ENCODE peak calls at places on chromosomes 12 and 14, in six cellular contexts. S is PC-9, Q is fibroblast of lung, B is A549, V is HCT116, C is neuronal stem cell. K is an unnamed sample.

GRCh38 chr12:23113781-23114180 is 488.8 kb downstream of the ETNK1 start:
- DNase-seq in S (no peak), Q (no peak), B (no peak), V (no peak), C (no peak), K (no peak)

GRCh38 chr12:115752151-115752550 is 525.3 kb downstream of the MED13L start:
- DNase-seq in S (no peak), Q (peak), B (no peak), V (no peak), C (no peak), K (no peak)

GRCh38 chr12:111330800-111331752 is 37.8 kb downstream of the PHETA1 start:
- DNase-seq in S (no peak), Q (peak), B (peak), V (peak), C (no peak), K (peak)

GRCh38 chr12:91311081-91311480 is 128.5 kb upstream of the DCN start:
- DNase-seq in S (no peak), Q (no peak), B (no peak), V (no peak), C (no peak), K (no peak)

GRCh38 chr12:6950944-6951540 is at the start of gene PTPN6:
- DNase-seq in S (no peak), Q (no peak), B (no peak), V (no peak), C (no peak), K (no peak)

GRCh38 chr12:69240625-69240984 is 1.2 kb downstream of the CPSF6 start:
- DNase-seq in S (no peak), Q (peak), B (peak), V (no peak), C (no peak), K (peak)

GRCh38 chr12:67701121-67701520 is 52.6 kb downstream of the DYRK2 start:
- DNase-seq in S (no peak), Q (no peak), B (no peak), V (no peak), C (no peak), K (no peak)

GRCh38 chr12:26691234-26691970 is 141.6 kb downstream of the ITPR2 start:
- DNase-seq in S (peak), Q (peak), B (peak), V (peak), C (peak), K (peak)

GRCh38 chr12:5434647-5434968 is 2.7 kb downstream of the NTF3 start:
- DNase-seq in S (no peak), Q (no peak), B (no peak), V (no peak), C (no peak), K (no peak)

GRCh38 chr14:75247286-75247922 is 31.2 kb upstream of the FOS start:
- DNase-seq in S (no peak), Q (no peak), B (no peak), V (no peak), C (no peak), K (no peak)

GRCh38 chr12:94781835-94782234 is 131.5 kb upstream of the TMCC3 start:
- DNase-seq in S (no peak), Q (no peak), B (no peak), V (no peak), C (no peak), K (no peak)

GRCh38 chr14:90514015-90514398 is 117.2 kb downstream of the CALM1 start:
- DNase-seq in S (no peak), Q (no peak), B (no peak), V (no peak), C (no peak), K (no peak)

GRCh38 chr14:106564058-106564643 is 1037.8 kb downstream of the TMEM121 start:
- DNase-seq in S (peak), Q (no peak), B (peak), V (no peak), C (no peak), K (peak)

GRCh38 chr12:55724226-55724939 is 4.2 kb downstream of the RDH5 start:
- DNase-seq in S (peak), Q (peak), B (peak), V (no peak), C (no peak), K (peak)

GRCh38 chr12:102740157-102741032 is 176.6 kb downstream of the PAH start:
- DNase-seq in S (no peak), Q (peak), B (peak), V (peak), C (no peak), K (peak)

GRCh38 chr12:8629486-8630033 is 16.9 kb upstream of the AICDA start:
- DNase-seq in S (no peak), Q (no peak), B (peak), V (no peak), C (no peak), K (no peak)

GRCh38 chr12:46354111-46354798 is 18.3 kb downstream of the SLC38A2 start:
- DNase-seq in S (no peak), Q (no peak), B (no peak), V (no peak), C (no peak), K (no peak)

GRCh38 chr14:92506230-92506629 is 7.4 kb upstream of the RIN3 start:
- DNase-seq in S (no peak), Q (no peak), B (no peak), V (no peak), C (no peak), K (no peak)

GRCh38 chr12:12562585-12563245 is at the start of gene DUSP16:
- DNase-seq in S (peak), Q (peak), B (peak), V (peak), C (peak), K (peak)

GRCh38 chr14:42130809-42131208 is 524.1 kb downstream of the LRFN5 start:
- DNase-seq in S (no peak), Q (no peak), B (no peak), V (no peak), C (no peak), K (no peak)

GRCh38 chr12:26339976-26340375 is 144.6 kb downstream of the SSPN start:
- DNase-seq in S (no peak), Q (no peak), B (no peak), V (no peak), C (no peak), K (no peak)

GRCh38 chr12:33012226-33012625 is 115.6 kb upstream of the PKP2 start:
- DNase-seq in S (peak), Q (no peak), B (no peak), V (no peak), C (no peak), K (no peak)

GRCh38 chr14:37246427-37246829 is 48.7 kb downstream of the MIPOL1 start:
- DNase-seq in S (no peak), Q (peak), B (peak), V (peak), C (peak), K (peak)

GRCh38 chr14:63952933-63953437 is 100.2 kb downstream of the SYNE2 start:
- DNase-seq in S (no peak), Q (no peak), B (no peak), V (no peak), C (no peak), K (no peak)

GRCh38 chr14:64704145-64704742 is at the start of gene PLEKHG3:
- DNase-seq in S (peak), Q (peak), B (peak), V (no peak), C (peak), K (peak)

GRCh38 chr12:73863541-73863940 is 674.1 kb upstream of the ATXN7L3B start:
- DNase-seq in S (no peak), Q (no peak), B (peak), V (peak), C (no peak), K (no peak)

DNA sequence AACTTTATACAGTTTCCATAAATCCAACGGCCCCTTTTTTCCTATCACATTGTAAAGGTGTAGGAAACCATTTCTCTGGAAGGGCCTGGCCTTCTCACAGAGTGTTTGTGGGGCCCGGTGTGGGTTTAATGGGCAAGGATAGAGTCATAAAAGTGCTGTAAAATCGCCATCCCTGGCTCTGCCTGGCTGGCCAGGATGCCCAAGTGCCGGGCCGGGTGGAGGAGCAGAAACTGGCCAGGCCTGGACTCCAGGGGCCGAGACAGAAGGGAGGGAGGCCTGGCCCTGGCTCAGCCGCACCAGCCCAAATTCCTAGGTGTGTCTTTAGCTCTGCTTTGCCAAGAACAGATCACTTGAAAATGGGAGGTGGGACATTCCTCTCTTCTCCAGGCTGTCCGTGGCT is 77.1 kb upstream of the DICER1 start:
- DNase-seq in S (no peak), Q (no peak), B (no peak), V (no peak), C (no peak), K (no peak)
- H3K27ac ChIP-seq in S (no peak), Q (no peak), B (no peak), V (no peak), C (no peak), K (no peak)

GRCh38 chr12:57527184-57527583 is 4.6 kb downstream of the MBD6 start:
- DNase-seq in S (no peak), Q (no peak), B (no peak), V (no peak), C (no peak), K (no peak)

GRCh38 chr12:57524814-57525614 is 2.4 kb downstream of the MBD6 start:
- DNase-seq in S (no peak), Q (no peak), B (no peak), V (no peak), C (no peak), K (no peak)

GRCh38 chr12:57523706-57524614 is 1.3 kb downstream of the MBD6 start:
- DNase-seq in S (no peak), Q (no peak), B (no peak), V (no peak), C (no peak), K (no peak)

GRCh38 chr12:57526477-57527126 is 4.0 kb downstream of the MBD6 start:
- DNase-seq in S (no peak), Q (no peak), B (no peak), V (no peak), C (no peak), K (no peak)

DNA sequence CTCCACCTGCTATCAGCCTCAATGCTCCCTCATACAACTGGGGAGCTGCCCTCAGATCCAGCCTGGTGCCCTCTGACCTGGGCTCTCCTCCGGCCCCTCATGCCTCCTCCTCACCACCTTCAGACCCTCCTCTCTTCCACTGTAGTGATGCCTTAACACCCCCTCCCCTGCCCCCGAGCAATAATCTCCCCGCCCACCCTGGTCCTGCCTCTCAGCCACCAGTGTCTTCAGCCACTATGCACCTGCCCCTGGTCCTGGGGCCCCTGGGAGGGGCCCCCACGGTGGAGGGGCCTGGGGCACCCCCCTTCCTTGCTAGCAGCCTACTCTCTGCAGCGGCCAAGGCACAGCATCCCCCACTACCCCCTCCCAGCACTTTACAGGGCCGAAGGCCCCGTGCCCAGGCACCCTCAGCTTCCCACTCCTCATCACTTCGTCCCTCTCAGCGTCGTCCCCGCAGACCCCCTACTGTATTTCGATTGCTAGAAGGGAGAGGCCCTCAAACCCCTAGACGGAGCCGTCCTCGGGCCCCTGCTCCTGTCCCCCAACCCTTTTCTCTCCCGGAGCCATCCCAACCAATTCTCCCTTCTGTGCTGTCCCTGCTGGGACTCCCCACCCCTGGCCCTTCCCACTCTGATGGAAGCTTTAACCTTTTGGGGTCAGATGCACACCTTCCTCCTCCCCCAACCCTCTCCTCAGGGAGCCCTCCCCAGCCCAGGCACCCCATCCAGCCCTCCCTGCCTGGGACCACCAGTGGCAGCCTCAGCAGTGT is 3.2 kb downstream of the MBD6 start:
- DNase-seq in S (no peak), Q (no peak), B (no peak), V (no peak), C (no peak), K (no peak)
- H3K4me2 ChIP-seq in S (no peak), Q (no peak), B (no peak), V (no peak), C (no peak), K (no peak)

DNA sequence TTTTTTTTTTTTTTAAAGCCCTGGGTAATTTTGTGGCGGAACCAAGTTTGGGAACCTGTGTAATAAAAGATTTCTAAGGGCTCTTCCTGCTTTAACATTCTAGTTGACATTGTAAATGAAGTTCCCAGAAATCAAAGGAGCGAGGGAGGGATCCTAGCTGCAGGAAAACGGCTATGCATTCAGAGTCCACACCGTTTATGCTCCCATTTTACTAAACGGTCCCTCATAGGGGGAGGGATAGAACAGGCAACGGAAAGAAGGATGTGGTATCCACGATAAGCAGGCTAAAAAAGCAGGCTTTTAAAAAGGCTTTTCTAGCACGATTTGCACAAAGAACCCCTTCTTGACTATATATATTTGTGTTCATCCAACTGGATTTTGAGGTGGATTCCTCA is 571 bp downstream of the SYNJ2BP start:
- DNase-seq in S (no peak), Q (peak), B (peak), V (no peak), C (no peak), K (no peak)
- H3K27ac ChIP-seq in S (peak), Q (peak), B (peak), V (peak), C (no peak), K (no peak)

DNA sequence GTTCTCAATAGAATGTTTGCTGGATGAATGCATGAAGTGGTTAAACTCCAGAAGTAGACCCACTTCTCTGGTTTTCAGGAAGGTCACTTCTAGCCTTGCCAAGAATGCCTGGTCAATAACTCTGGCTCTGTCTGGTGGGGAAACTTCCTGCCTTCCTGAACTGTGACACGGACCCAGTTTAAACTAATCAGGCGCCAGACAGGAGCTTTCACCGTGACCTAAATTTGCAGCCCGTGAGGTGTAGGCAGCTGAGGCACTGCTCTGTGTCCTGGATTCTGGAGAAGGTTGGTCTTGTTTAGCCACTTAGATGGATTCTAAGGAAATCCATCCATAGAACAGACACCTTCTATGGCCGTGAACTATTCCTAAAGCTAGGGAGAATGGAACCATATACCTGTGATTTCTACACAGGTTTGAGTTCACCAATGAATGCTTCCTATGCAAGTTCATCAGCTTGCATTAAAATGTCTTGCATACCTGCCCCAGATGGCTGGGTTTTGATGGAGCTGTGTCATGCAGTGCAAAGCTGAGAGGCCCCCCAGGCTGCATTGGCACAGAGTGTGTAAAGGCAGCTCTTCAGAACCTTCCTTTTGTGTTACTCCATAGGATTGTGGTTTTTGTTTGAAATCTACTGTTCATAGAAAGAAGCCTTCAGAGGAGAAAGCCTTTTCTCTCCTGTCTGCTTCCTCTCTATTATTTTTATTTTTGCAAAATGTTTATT is 4.4 kb downstream of the CHST11 start:
- DNase-seq in S (no peak), Q (no peak), B (no peak), V (no peak), C (no peak), K (no peak)
- H3K4me2 ChIP-seq in S (peak), Q (no peak), B (no peak), V (no peak), C (no peak), K (no peak)

DNA sequence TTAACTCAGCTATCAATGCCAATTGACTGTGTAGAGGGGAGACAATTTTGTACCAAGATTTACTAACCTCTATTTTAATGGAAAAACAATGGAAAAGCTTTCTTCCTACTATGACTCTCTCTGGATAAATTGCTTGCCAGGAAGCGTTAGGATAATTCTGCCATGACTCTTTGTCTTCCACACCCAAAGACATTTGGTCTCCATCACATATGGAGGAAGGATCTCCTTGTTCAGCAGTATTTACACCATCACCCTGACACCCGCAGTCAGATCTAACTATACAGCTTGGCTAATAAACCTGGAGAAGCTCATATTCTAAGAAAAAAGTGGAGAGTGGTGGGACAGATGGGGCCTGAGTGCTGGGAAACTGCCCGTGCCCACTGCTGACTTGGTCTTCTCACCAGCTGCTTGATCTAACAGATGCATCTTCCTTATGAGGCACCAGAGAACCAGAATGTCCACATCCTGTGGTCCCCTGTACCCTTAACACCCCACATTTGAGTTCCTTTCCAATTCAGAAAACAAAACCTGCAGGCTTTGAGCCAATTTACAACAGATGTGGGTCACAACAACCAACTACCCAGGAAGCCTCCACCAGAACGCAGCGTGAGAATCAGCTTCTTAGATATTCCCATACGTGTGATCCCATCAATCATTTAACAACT is 154.0 kb downstream of the DAD1 start:
- DNase-seq in S (no peak), Q (no peak), B (no peak), V (no peak), C (no peak), K (no peak)
- H3K27ac ChIP-seq in S (no peak), Q (no peak), B (no peak), V (no peak), C (no peak), K (no peak)

GRCh38 chr12:119288559-119288958 is 46.0 kb upstream of the CCDC60 start:
- DNase-seq in S (no peak), Q (no peak), B (no peak), V (no peak), C (no peak), K (peak)

GRCh38 chr12:119283315-119283714 is 51.2 kb upstream of the CCDC60 start:
- DNase-seq in S (no peak), Q (no peak), B (no peak), V (no peak), C (peak), K (peak)
- H3K4me2 ChIP-seq in S (no peak), Q (no peak), B (no peak), V (no peak), C (no peak), K (peak)

GRCh38 chr14:103512701-103513611 is 9.7 kb downstream of the CKB start:
- DNase-seq in S (no peak), Q (peak), B (no peak), V (no peak), C (no peak), K (no peak)
- H3K27ac ChIP-seq in S (no peak), Q (peak), B (no peak), V (peak), C (no peak), K (no peak)

K was measured in neural progenitor cell.